ENCODE peak calls at places on chromosome 16, in four cellular contexts. One of them, this sample, is unnamed.

GRCh38 chr16:82344157-82344556 is 174.1 kb upstream of the MPHOSPH6 start:
- DNase-seq in thoracic aorta: no peak
- DNase-seq in AG09309: no peak
- DNase-seq in fibroblast of the conjunctiva: no peak
- DNase-seq in this sample: no peak

GRCh38 chr16:77820340-77820739 is 32.0 kb downstream of the VAT1L start:
- DNase-seq in thoracic aorta: no peak
- DNase-seq in AG09309: no peak
- DNase-seq in fibroblast of the conjunctiva: no peak
- DNase-seq in this sample: no peak

GRCh38 chr16:47627056-47627455 is 165.9 kb downstream of the PHKB start:
- DNase-seq in thoracic aorta: no peak
- DNase-seq in AG09309: no peak
- DNase-seq in fibroblast of the conjunctiva: no peak
- DNase-seq in this sample: peak

GRCh38 chr16:2163211-2163881 is 7.8 kb downstream of the TRAF7 start:
- DNase-seq in thoracic aorta: no peak
- DNase-seq in AG09309: no peak
- DNase-seq in fibroblast of the conjunctiva: no peak
- DNase-seq in this sample: no peak

GRCh38 chr16:62256406-62256805 is 220.2 kb upstream of the CDH8 start:
- DNase-seq in thoracic aorta: no peak
- DNase-seq in AG09309: no peak
- DNase-seq in fibroblast of the conjunctiva: no peak
- DNase-seq in this sample: no peak

GRCh38 chr16:66489385-66489784 is 60.5 kb downstream of the TK2 start:
- DNase-seq in thoracic aorta: no peak
- DNase-seq in AG09309: no peak
- DNase-seq in fibroblast of the conjunctiva: no peak
- DNase-seq in this sample: no peak

GRCh38 chr16:23535901-23536300 is 21.2 kb downstream of the EARS2 start:
- DNase-seq in thoracic aorta: no peak
- DNase-seq in AG09309: no peak
- DNase-seq in fibroblast of the conjunctiva: no peak
- DNase-seq in this sample: no peak

GRCh38 chr16:78275420-78275819 is 176.0 kb downstream of the WWOX start:
- DNase-seq in thoracic aorta: no peak
- DNase-seq in AG09309: no peak
- DNase-seq in fibroblast of the conjunctiva: no peak
- DNase-seq in this sample: no peak

GRCh38 chr16:66493490-66494401 is 56.2 kb downstream of the TK2 start:
- DNase-seq in thoracic aorta: no peak
- DNase-seq in AG09309: no peak
- DNase-seq in fibroblast of the conjunctiva: no peak
- DNase-seq in this sample: no peak

GRCh38 chr16:67115649-67116048 is 5.9 kb downstream of the PHAF1 start:
- DNase-seq in thoracic aorta: no peak
- DNase-seq in AG09309: peak
- DNase-seq in fibroblast of the conjunctiva: peak
- DNase-seq in this sample: no peak

GRCh38 chr16:2177101-2177500 is 19.3 kb downstream of the CASKIN1 start:
- DNase-seq in thoracic aorta: no peak
- DNase-seq in AG09309: no peak
- DNase-seq in fibroblast of the conjunctiva: no peak
- DNase-seq in this sample: no peak

GRCh38 chr16:49491736-49492089 is 118.1 kb downstream of the C16orf78 start:
- DNase-seq in thoracic aorta: no peak
- DNase-seq in AG09309: no peak
- DNase-seq in fibroblast of the conjunctiva: no peak
- DNase-seq in this sample: no peak

GRCh38 chr16:4433228-4433627 is 7.6 kb downstream of the DNAJA3 start:
- DNase-seq in thoracic aorta: no peak
- DNase-seq in AG09309: no peak
- DNase-seq in fibroblast of the conjunctiva: no peak
- DNase-seq in this sample: no peak

GRCh38 chr16:5615868-5616642 is 518.5 kb upstream of the EEF2KMT start:
- DNase-seq in thoracic aorta: no peak
- DNase-seq in AG09309: no peak
- DNase-seq in fibroblast of the conjunctiva: peak
- DNase-seq in this sample: no peak

GRCh38 chr16:56734429-56734828 is 4.5 kb downstream of the NUP93 start:
- DNase-seq in thoracic aorta: no peak
- DNase-seq in AG09309: no peak
- DNase-seq in fibroblast of the conjunctiva: no peak
- DNase-seq in this sample: no peak

GRCh38 chr16:85329059-85329812 is 217.0 kb upstream of the CIBAR2 start:
- DNase-seq in thoracic aorta: no peak
- DNase-seq in AG09309: no peak
- DNase-seq in fibroblast of the conjunctiva: no peak
- DNase-seq in this sample: no peak

GRCh38 chr16:86537486-86537885 is 17.5 kb downstream of the MTHFSD start:
- DNase-seq in thoracic aorta: no peak
- DNase-seq in AG09309: no peak
- DNase-seq in fibroblast of the conjunctiva: no peak
- DNase-seq in this sample: no peak

GRCh38 chr16:11689031-11689840 is 21.0 kb downstream of the SNN start:
- DNase-seq in thoracic aorta: no peak
- DNase-seq in AG09309: no peak
- DNase-seq in fibroblast of the conjunctiva: no peak
- DNase-seq in this sample: no peak

GRCh38 chr16:85615014-85615851 is 2.1 kb downstream of the GSE1 start:
- DNase-seq in thoracic aorta: no peak
- DNase-seq in AG09309: no peak
- DNase-seq in fibroblast of the conjunctiva: no peak
- DNase-seq in this sample: no peak

GRCh38 chr16:57092786-57093301 is 461 bp downstream of the CPNE2 start:
- DNase-seq in thoracic aorta: no peak
- DNase-seq in AG09309: no peak
- DNase-seq in fibroblast of the conjunctiva: no peak
- DNase-seq in this sample: no peak

GRCh38 chr16:30127994-30128393 is 5.0 kb upstream of the MAPK3 start:
- DNase-seq in thoracic aorta: no peak
- DNase-seq in AG09309: no peak
- DNase-seq in fibroblast of the conjunctiva: no peak
- DNase-seq in this sample: no peak

GRCh38 chr16:89014611-89015230 is 37.7 kb upstream of the CBFA2T3 start:
- DNase-seq in thoracic aorta: no peak
- DNase-seq in AG09309: no peak
- DNase-seq in fibroblast of the conjunctiva: no peak
- DNase-seq in this sample: no peak

GRCh38 chr16:2991566-2992261 is 11.5 kb upstream of the PKMYT1 start:
- DNase-seq in thoracic aorta: no peak
- DNase-seq in AG09309: no peak
- DNase-seq in fibroblast of the conjunctiva: no peak
- DNase-seq in this sample: no peak

GRCh38 chr16:85584989-85585388 is 28.1 kb upstream of the GSE1 start:
- DNase-seq in thoracic aorta: no peak
- DNase-seq in AG09309: no peak
- DNase-seq in fibroblast of the conjunctiva: no peak
- DNase-seq in this sample: no peak

GRCh38 chr16:53501216-53501859 is 1.7 kb downstream of the AKTIP start:
- DNase-seq in thoracic aorta: no peak
- DNase-seq in AG09309: no peak
- DNase-seq in fibroblast of the conjunctiva: no peak
- DNase-seq in this sample: no peak

GRCh38 chr16:88377961-88378360 is 4.8 kb upstream of the ZNF469 start:
- DNase-seq in thoracic aorta: no peak
- DNase-seq in AG09309: no peak
- DNase-seq in fibroblast of the conjunctiva: no peak
- DNase-seq in this sample: no peak

GRCh38 chr16:3019594-3020246 is 448 bp upstream of the TNFRSF12A start:
- DNase-seq in thoracic aorta: no peak
- DNase-seq in AG09309: no peak
- DNase-seq in fibroblast of the conjunctiva: no peak
- DNase-seq in this sample: no peak

GRCh38 chr16:2856061-2856670 is 1.8 kb downstream of the PRSS22 start:
- DNase-seq in thoracic aorta: no peak
- DNase-seq in AG09309: no peak
- DNase-seq in fibroblast of the conjunctiva: no peak
- DNase-seq in this sample: no peak

GRCh38 chr16:71883193-71883848 is 661 bp downstream of the ZNF821 start:
- DNase-seq in thoracic aorta: no peak
- DNase-seq in AG09309: no peak
- DNase-seq in fibroblast of the conjunctiva: no peak
- DNase-seq in this sample: no peak

GRCh38 chr16:30458561-30459394 is 13.1 kb upstream of the SEPHS2 start:
- DNase-seq in thoracic aorta: no peak
- DNase-seq in AG09309: no peak
- DNase-seq in fibroblast of the conjunctiva: no peak
- DNase-seq in this sample: no peak

GRCh38 chr16:66717112-66717675 is 20.7 kb upstream of the CMTM4 start:
- DNase-seq in thoracic aorta: no peak
- DNase-seq in AG09309: no peak
- DNase-seq in fibroblast of the conjunctiva: no peak
- DNase-seq in this sample: no peak

GRCh38 chr16:56985288-56985961 is 3.9 kb upstream of the NLRC5 start:
- DNase-seq in thoracic aorta: peak
- DNase-seq in AG09309: peak
- DNase-seq in fibroblast of the conjunctiva: peak
- DNase-seq in this sample: peak

GRCh38 chr16:31344712-31345111 is 10.3 kb upstream of the ITGAX start:
- DNase-seq in thoracic aorta: no peak
- DNase-seq in AG09309: no peak
- DNase-seq in fibroblast of the conjunctiva: no peak
- DNase-seq in this sample: no peak

GRCh38 chr16:5036228-5037156 is 2.8 kb upstream of the NAGPA start:
- DNase-seq in thoracic aorta: no peak
- DNase-seq in AG09309: no peak
- DNase-seq in fibroblast of the conjunctiva: no peak
- DNase-seq in this sample: no peak

GRCh38 chr16:58393138-58393504 is 850 bp downstream of the GINS3 start:
- DNase-seq in thoracic aorta: no peak
- DNase-seq in AG09309: no peak
- DNase-seq in fibroblast of the conjunctiva: peak
- DNase-seq in this sample: no peak

GRCh38 chr16:81623365-81624102 is 155.6 kb upstream of the PLCG2 start:
- DNase-seq in thoracic aorta: no peak
- DNase-seq in AG09309: no peak
- DNase-seq in fibroblast of the conjunctiva: no peak
- DNase-seq in this sample: no peak

GRCh38 chr16:27405546-27406451 is 3.8 kb downstream of the IL21R start:
- DNase-seq in thoracic aorta: no peak
- DNase-seq in AG09309: no peak
- DNase-seq in fibroblast of the conjunctiva: no peak
- DNase-seq in this sample: no peak

This sample was measured in pulmonary artery endothelial cell.